ENCODE peak calls at places on chromosomes 13 and 19, in eight cellular contexts. B is T-cell; E is activated naive CD4-positive, alpha-beta T cell treated with anti-CD3 and anti-CD28 coated beads, Interleukin-2, amount 50 U/mL, for 72 hours; N is PC-3; R is T-helper 17 cell; H is pancreas; Z is mucosa of descending colon; D is upper lobe of left lung. J is an unnamed sample.

GRCh38 chr19:41554902-41555301 is 21.1 kb upstream of the CEACAM21 start:
- ATAC-seq in B (peak), E (peak), N (no peak), R (peak), H (no peak), Z (peak), D (no peak), J (no peak)

GRCh38 chr13:46342538-46342937 is 44.5 kb downstream of the RUBCNL start:
- ATAC-seq in B (no peak), E (no peak), N (no peak), R (no peak), H (no peak), Z (no peak), D (no peak), J (no peak)

GRCh38 chr13:50707533-50708096 is 135.9 kb downstream of the DLEU7 start:
- ATAC-seq in B (no peak), E (no peak), N (no peak), R (no peak), H (no peak), Z (no peak), D (no peak), J (no peak)

GRCh38 chr13:113216165-113217056 is 7.0 kb downstream of the CUL4A start:
- ATAC-seq in B (peak), E (peak), N (peak), R (peak), H (peak), Z (peak), D (peak), J (peak)

GRCh38 chr13:29905845-29906244 is 55.4 kb upstream of the UBL3 start:
- ATAC-seq in B (no peak), E (no peak), N (peak), R (no peak), H (peak), Z (peak), D (peak), J (peak)

GRCh38 chr19:18978616-18979015 is 37.6 kb upstream of the HOMER3 start:
- ATAC-seq in B (no peak), E (no peak), N (no peak), R (no peak), H (no peak), Z (no peak), D (no peak), J (no peak)

GRCh38 chr19:51576850-51577249 is 5.8 kb downstream of the ZNF175 start:
- ATAC-seq in B (no peak), E (peak), N (no peak), R (no peak), H (no peak), Z (no peak), D (no peak), J (no peak)

GRCh38 chr19:55699221-55699620 is 24.2 kb downstream of the EPN1 start:
- ATAC-seq in B (no peak), E (no peak), N (no peak), R (no peak), H (no peak), Z (no peak), D (no peak), J (no peak)

GRCh38 chr13:66137384-66137783 is 1092.8 kb downstream of the PCDH9 start:
- ATAC-seq in B (no peak), E (no peak), N (no peak), R (no peak), H (no peak), Z (no peak), D (no peak), J (no peak)

GRCh38 chr13:75050419-75051066 is 431.4 kb downstream of the TBC1D4 start:
- ATAC-seq in B (no peak), E (no peak), N (no peak), R (no peak), H (peak), Z (no peak), D (no peak), J (no peak)

GRCh38 chr19:39193785-39194184 is 3.0 kb upstream of the NCCRP1 start:
- ATAC-seq in B (no peak), E (no peak), N (peak), R (no peak), H (peak), Z (peak), D (peak), J (no peak)

GRCh38 chr13:113981201-113981605 is 7.3 kb upstream of the C13orf46 start:
- ATAC-seq in B (no peak), E (no peak), N (peak), R (no peak), H (peak), Z (peak), D (peak), J (peak)

GRCh38 chr19:16594681-16595091 is 22.5 kb upstream of the SLC35E1 start:
- ATAC-seq in B (peak), E (peak), N (no peak), R (peak), H (no peak), Z (peak), D (peak), J (no peak)

GRCh38 chr19:29022165-29022564 is 190.8 kb downstream of the UQCRFS1 start:
- ATAC-seq in B (no peak), E (no peak), N (no peak), R (no peak), H (no peak), Z (no peak), D (no peak), J (no peak)

GRCh38 chr19:34500656-34501120 is 19.1 kb downstream of the WTIP start:
- ATAC-seq in B (peak), E (no peak), N (no peak), R (peak), H (no peak), Z (no peak), D (no peak), J (no peak)

GRCh38 chr13:110426745-110427144 is 119.7 kb downstream of the COL4A2 start:
- ATAC-seq in B (no peak), E (no peak), N (no peak), R (no peak), H (no peak), Z (no peak), D (no peak), J (no peak)

GRCh38 chr19:19443902-19444693 is 38.6 kb downstream of the GATAD2A start:
- ATAC-seq in B (peak), E (peak), N (no peak), R (peak), H (no peak), Z (peak), D (no peak), J (no peak)

GRCh38 chr13:45401306-45401705 is 16.9 kb downstream of the SLC25A30 start:
- ATAC-seq in B (no peak), E (no peak), N (no peak), R (no peak), H (no peak), Z (no peak), D (no peak), J (no peak)

J was measured in gastroesophageal sphincter.